ENCODE peak calls at places on chromosomes 2 and 18, in five cellular contexts. F is A673; U is CD8-positive, alpha-beta T cell; E is GM23338; C is H9. T is an unnamed sample.

GRCh38 chr2:212921061-212921460 is 230.4 kb downstream of the IKZF2 start:
- DNase-seq in F (no peak), U (no peak), E (no peak), C (no peak), T (no peak)

GRCh38 chr2:233404227-233404626 is 49.9 kb downstream of the DGKD start:
- DNase-seq in F (peak; percentile 66), U (peak; percentile 71), E (peak; percentile 59), C (no peak), T (peak; percentile 48)

GRCh38 chr2:27992787-27993747 is 102.5 kb downstream of the BABAM2 start:
- DNase-seq in F (no peak), U (no peak), E (peak; percentile 29), C (no peak), T (no peak)

GRCh38 chr2:235032466-235032865 is 80.6 kb downstream of the SH3BP4 start:
- DNase-seq in F (no peak), U (no peak), E (no peak), C (no peak), T (no peak)

GRCh38 chr2:6674381-6674780 is 191.3 kb downstream of the CMPK2 start:
- DNase-seq in F (peak; percentile 91), U (no peak), E (no peak), C (no peak), T (no peak)

GRCh38 chr2:198517961-198518360 is 713.6 kb downstream of the PLCL1 start:
- DNase-seq in F (no peak), U (no peak), E (no peak), C (no peak), T (no peak)

GRCh38 chr2:143246815-143247744 is 117.9 kb downstream of the ARHGAP15 start:
- DNase-seq in F (no peak), U (peak; percentile 16), E (no peak), C (no peak), T (no peak)

GRCh38 chr2:29841386-29842004 is 79.9 kb downstream of the ALK start:
- DNase-seq in F (peak; percentile 71), U (no peak), E (peak; percentile 62), C (peak; percentile 46), T (peak; percentile 35)

GRCh38 chr18:62522178-62522509 is 681 bp upstream of the ZCCHC2 start:
- DNase-seq in F (no peak), U (no peak), E (no peak), C (no peak), T (no peak)

GRCh38 chr2:197461073-197461472 is 7.7 kb downstream of the COQ10B start:
- DNase-seq in F (no peak), U (no peak), E (no peak), C (no peak), T (no peak)

GRCh38 chr2:44748-45341 is 1.5 kb downstream of the FAM110C start:
- DNase-seq in F (no peak), U (no peak), E (peak; percentile 33), C (peak; percentile 41), T (no peak)

GRCh38 chr18:35091841-35092240 is 50.6 kb downstream of the MAPRE2 start:
- DNase-seq in F (no peak), U (no peak), E (no peak), C (no peak), T (no peak)

GRCh38 chr18:57116598-57117132 is 30.2 kb upstream of the BOD1L2 start:
- DNase-seq in F (no peak), U (no peak), E (no peak), C (no peak), T (no peak)

GRCh38 chr2:204051476-204051875 is 114.9 kb downstream of the ICOS start:
- DNase-seq in F (peak; percentile 27), U (no peak), E (peak; percentile 77), C (peak; percentile 48), T (no peak)

GRCh38 chr2:64989126-64989981 is at the start of gene SLC1A4:
- DNase-seq in F (peak; percentile 95), U (peak; percentile 82), E (peak; percentile 81), C (peak; percentile 57), T (peak; percentile 85)

GRCh38 chr2:152395132-152396024 is 60.4 kb downstream of the FMNL2 start:
- DNase-seq in F (peak; percentile 45), U (no peak), E (no peak), C (no peak), T (no peak)

GRCh38 chr18:1585881-1586488 is 681.3 kb downstream of the ADCYAP1 start:
- DNase-seq in F (peak; percentile 60), U (no peak), E (peak; percentile 80), C (no peak), T (no peak)
- TF ChIP-seq CTCF in F (peak; percentile 72), U (peak; percentile 45), E (peak; percentile 55), C (peak; percentile 71), T (peak; percentile 79)

DNA sequence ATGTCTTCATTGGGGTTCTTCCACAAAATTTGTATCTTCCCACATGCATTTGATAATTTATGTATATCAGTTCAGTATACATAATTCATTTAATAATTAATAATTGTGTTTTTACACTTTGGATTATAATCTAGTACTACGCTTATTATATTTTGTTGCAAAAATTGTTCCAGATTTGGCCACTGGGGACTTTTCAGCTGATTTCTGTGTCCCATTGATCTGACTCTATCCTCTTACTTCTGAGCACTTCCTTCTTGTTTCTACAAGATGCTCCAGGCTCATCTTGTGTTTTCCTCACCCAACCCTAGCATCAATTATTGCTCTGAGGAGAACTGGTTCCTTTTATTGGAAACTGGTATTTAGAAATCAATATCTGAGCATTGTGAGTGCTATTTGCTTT is 215.3 kb upstream of the CDH19 start:
- DNase-seq in F (no peak), U (no peak), E (no peak), C (no peak), T (no peak)
- TF ChIP-seq CTCF in F (peak; percentile 42), U (no peak), E (no peak), C (peak; percentile 43), T (peak; percentile 54)

GRCh38 chr18:78973357-78974083 is 6.1 kb upstream of the SALL3 start:
- DNase-seq in F (no peak), U (no peak), E (no peak), C (no peak), T (no peak)
- TF ChIP-seq CTCF in F (no peak), U (no peak), E (no peak), C (no peak), T (no peak)

GRCh38 chr18:33317640-33318039 is 122.9 kb downstream of the CCDC178 start:
- DNase-seq in F (no peak), U (no peak), E (no peak), C (no peak), T (no peak)

GRCh38 chr18:33316146-33316587 is 124.4 kb downstream of the CCDC178 start:
- DNase-seq in F (no peak), U (no peak), E (peak; percentile 72), C (peak; percentile 83), T (no peak)
- TF ChIP-seq CTCF in F (no peak), U (no peak), E (peak; percentile 81), C (peak; percentile 65), T (peak; percentile 17)

GRCh38 chr2:24350826-24351626 is 9.3 kb downstream of the ITSN2 start:
- DNase-seq in F (no peak), U (no peak), E (no peak), C (no peak), T (no peak)

GRCh38 chr2:24351627-24351938 is 8.8 kb downstream of the ITSN2 start:
- DNase-seq in F (no peak), U (no peak), E (no peak), C (no peak), T (no peak)

GRCh38 chr2:24352664-24353063 is 7.7 kb downstream of the ITSN2 start:
- DNase-seq in F (no peak), U (no peak), E (no peak), C (no peak), T (no peak)

GRCh38 chr2:24353364-24353763 is 7.0 kb downstream of the ITSN2 start:
- DNase-seq in F (no peak), U (no peak), E (no peak), C (no peak), T (no peak)

DNA sequence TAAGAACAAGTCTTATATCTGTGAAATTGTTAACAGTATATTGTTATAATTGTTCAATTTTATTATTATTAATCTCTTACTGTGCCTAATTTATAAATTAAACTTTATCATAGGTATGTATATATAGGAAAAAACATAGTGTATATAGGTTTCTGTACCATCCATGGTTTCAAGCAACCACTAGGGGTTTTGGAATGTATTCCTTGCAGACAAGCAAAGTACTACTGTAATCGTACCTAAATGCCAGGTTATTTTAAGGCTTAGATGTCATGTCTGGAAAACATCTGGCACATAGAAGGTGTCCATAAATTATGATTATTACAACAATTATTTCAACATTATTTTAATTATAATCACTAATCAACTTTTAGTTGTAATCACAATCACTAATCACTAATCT is 8.4 kb downstream of the ITSN2 start:
- DNase-seq in F (no peak), U (no peak), E (no peak), C (no peak), T (no peak)
- TF ChIP-seq CTCF in F (no peak), U (no peak), E (no peak), C (no peak), T (no peak)

DNA sequence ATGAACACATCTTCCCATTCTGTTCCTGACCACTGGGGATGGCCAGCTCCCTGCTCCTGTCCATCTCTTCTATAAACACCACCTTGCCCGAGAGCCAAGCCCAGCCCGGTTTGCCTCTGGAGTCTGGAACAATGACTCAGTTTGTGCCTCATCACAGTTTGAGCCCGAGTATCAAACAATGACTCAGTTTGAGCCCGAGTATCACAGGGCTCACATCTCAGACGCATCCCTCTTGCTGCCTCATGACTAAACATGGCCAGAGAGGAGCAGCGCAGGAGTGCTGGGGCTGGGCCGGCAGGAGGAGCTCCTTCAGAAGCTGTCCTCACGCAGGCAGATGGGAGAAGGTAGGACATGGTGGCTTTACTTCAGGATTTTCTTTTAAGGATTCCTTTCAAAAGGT is 68.7 kb downstream of the PXDN start:
- DNase-seq in F (no peak), U (no peak), E (no peak), C (no peak), T (no peak)
- TF ChIP-seq CTCF in F (no peak), U (no peak), E (peak; percentile 12), C (no peak), T (no peak)

GRCh38 chr18:2908166-2908945 is 61.5 kb downstream of the EMILIN2 start:
- DNase-seq in F (no peak), U (no peak), E (no peak), C (no peak), T (no peak)

GRCh38 chr18:2908946-2909335 is 62.1 kb downstream of the EMILIN2 start:
- DNase-seq in F (no peak), U (no peak), E (no peak), C (no peak), T (no peak)

GRCh38 chr18:2907459-2908145 is 60.8 kb downstream of the EMILIN2 start:
- DNase-seq in F (no peak), U (no peak), E (no peak), C (no peak), T (no peak)

GRCh38 chr18:2905802-2906521 is 59.2 kb downstream of the EMILIN2 start:
- DNase-seq in F (peak; percentile 89), U (peak; percentile 27), E (peak; percentile 69), C (peak; percentile 64), T (peak; percentile 64)

GRCh38 chr18:2906522-2907458 is 60.0 kb downstream of the EMILIN2 start:
- DNase-seq in F (peak; percentile 63), U (peak; percentile 46), E (peak; percentile 62), C (peak; percentile 46), T (peak; percentile 49)
- TF ChIP-seq CTCF in F (peak; percentile 38), U (peak; percentile 28), E (no peak), C (peak; percentile 52), T (no peak)